ENCODE peak calls at places on chromosomes 11 and 22, in seven cellular contexts. X is choroid plexus epithelial cell, O is cardiac muscle cell, Q is A673, V is GM23338, T is brain microvascular endothelial cell, K is fibroblast of lung. U is an unnamed sample.

GRCh38 chr11:13440100-13440855 is 22.7 kb downstream of the BTBD10 start:
- DNase-seq in X (peak), O (peak), Q (peak), V (peak), T (peak), K (peak), U (no peak)

GRCh38 chr11:128239224-128239790 is 348.1 kb downstream of the ETS1 start:
- DNase-seq in X (no peak), O (no peak), Q (no peak), V (no peak), T (no peak), K (no peak), U (no peak)

GRCh38 chr11:12159351-12160099 is 49.1 kb downstream of the MICAL2 start:
- DNase-seq in X (peak), O (peak), Q (peak), V (no peak), T (peak), K (peak), U (no peak)

GRCh38 chr11:77082838-77083552 is 16.2 kb downstream of the CAPN5 start:
- DNase-seq in X (peak), O (peak), Q (peak), V (no peak), T (peak), K (peak), U (no peak)

GRCh38 chr22:27662359-27663030 is 139.1 kb downstream of the MN1 start:
- DNase-seq in X (peak), O (peak), Q (no peak), V (no peak), T (no peak), K (peak), U (no peak)

GRCh38 chr22:38069372-38070249 is 12.4 kb downstream of the PICK1 start:
- DNase-seq in X (peak), O (peak), Q (no peak), V (peak), T (peak), K (peak), U (no peak)

GRCh38 chr11:132125855-132126841 is 755.7 kb downstream of the NTM start:
- DNase-seq in X (peak), O (peak), Q (peak), V (peak), T (no peak), K (peak), U (no peak)

GRCh38 chr22:31230871-31231621 is 18.9 kb downstream of the LIMK2 start:
- DNase-seq in X (peak), O (peak), Q (peak), V (peak), T (peak), K (peak), U (peak)

GRCh38 chr11:35518766-35519165 is 6.7 kb downstream of the PAMR1 start:
- DNase-seq in X (no peak), O (peak), Q (no peak), V (no peak), T (no peak), K (peak), U (no peak)

GRCh38 chr11:20066783-20067156 is 93.5 kb downstream of the DBX1 start:
- DNase-seq in X (no peak), O (no peak), Q (no peak), V (peak), T (no peak), K (no peak), U (no peak)

GRCh38 chr22:37581534-37581933 is 1.6 kb upstream of the LGALS2 start:
- DNase-seq in X (no peak), O (no peak), Q (no peak), V (no peak), T (no peak), K (no peak), U (no peak)

GRCh38 chr11:113462830-113463229 is 12.4 kb downstream of the DRD2 start:
- DNase-seq in X (no peak), O (no peak), Q (no peak), V (no peak), T (no peak), K (no peak), U (no peak)

DNA sequence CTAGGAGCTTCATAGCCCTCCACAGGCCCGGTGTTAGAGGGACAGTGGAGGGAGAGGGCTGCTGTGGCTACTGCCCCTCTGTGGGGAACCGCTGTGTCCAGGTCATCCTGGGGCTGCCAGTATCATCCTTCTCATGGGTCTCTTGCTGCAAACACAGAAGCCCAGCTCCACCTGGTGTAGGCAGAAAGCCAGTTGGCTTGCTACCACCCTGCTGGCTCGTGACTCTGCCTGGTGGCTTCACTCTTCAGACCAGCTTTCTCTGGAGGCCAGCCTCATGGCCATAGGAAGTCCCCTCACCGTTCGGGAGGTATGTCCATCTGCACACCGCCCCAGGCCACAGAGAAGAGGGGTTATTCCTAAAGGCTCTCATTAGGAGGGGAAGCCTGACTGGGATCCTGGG is 19.4 kb upstream of the SUSD2 start:
- DNase-seq in X (no peak), O (no peak), Q (no peak), V (no peak), T (no peak), K (no peak), U (no peak)
- TF ChIP-seq CTCF in X (peak), O (no peak), Q (no peak), V (no peak), T (no peak), K (no peak), U (no peak)

DNA sequence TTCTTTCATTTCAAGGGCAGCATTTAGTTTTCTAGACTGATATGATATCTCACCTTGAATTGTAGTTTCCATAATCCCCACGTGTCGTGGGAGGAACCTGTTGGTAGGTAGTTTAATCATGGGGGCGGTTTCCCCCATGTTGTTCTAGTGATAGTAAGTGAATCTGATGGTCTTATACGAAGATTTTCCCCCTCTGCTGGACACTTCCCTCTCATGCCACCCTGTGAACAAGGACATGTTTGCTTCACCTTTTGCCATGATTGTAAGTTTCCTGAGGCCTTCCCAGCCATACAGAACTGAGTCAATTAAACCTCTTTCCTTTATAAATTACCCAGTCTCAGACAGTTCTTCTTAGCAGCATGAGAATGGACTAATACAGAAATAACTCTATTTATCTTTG is 851.1 kb upstream of the FAT3 start:
- DNase-seq in X (peak), O (no peak), Q (peak), V (peak), T (no peak), K (no peak), U (no peak)
- TF ChIP-seq CTCF in X (peak), O (no peak), Q (peak), V (peak), T (peak), K (peak), U (peak)

GRCh38 chr11:133946018-133946417 is 10.8 kb downstream of the IGSF9B start:
- DNase-seq in X (no peak), O (no peak), Q (no peak), V (no peak), T (no peak), K (no peak), U (no peak)

GRCh38 chr11:133946541-133947297 is 10.0 kb downstream of the IGSF9B start:
- DNase-seq in X (no peak), O (no peak), Q (peak), V (peak), T (no peak), K (no peak), U (no peak)

GRCh38 chr11:133945087-133945974 is 11.4 kb downstream of the IGSF9B start:
- DNase-seq in X (no peak), O (peak), Q (no peak), V (no peak), T (no peak), K (no peak), U (no peak)

GRCh38 chr11:133948711-133949110 is 8.1 kb downstream of the IGSF9B start:
- DNase-seq in X (no peak), O (no peak), Q (no peak), V (no peak), T (no peak), K (no peak), U (no peak)

GRCh38 chr11:133947298-133947905 is 9.4 kb downstream of the IGSF9B start:
- DNase-seq in X (peak), O (peak), Q (peak), V (peak), T (peak), K (peak), U (peak)
- TF ChIP-seq CTCF in X (peak), O (peak), Q (peak), V (peak), T (peak), K (peak), U (peak)

GRCh38 chr11:78227906-78228305 is 39.2 kb downstream of the USP35 start:
- DNase-seq in X (no peak), O (no peak), Q (no peak), V (no peak), T (no peak), K (no peak), U (no peak)
- TF ChIP-seq CTCF in X (no peak), O (no peak), Q (no peak), V (no peak), T (no peak), K (no peak), U (no peak)

GRCh38 chr11:123678246-123678645 is 23.8 kb upstream of the SCN3B start:
- DNase-seq in X (no peak), O (no peak), Q (no peak), V (no peak), T (no peak), K (no peak), U (no peak)

GRCh38 chr11:123671534-123671933 is 17.1 kb upstream of the SCN3B start:
- DNase-seq in X (no peak), O (no peak), Q (no peak), V (peak), T (no peak), K (no peak), U (no peak)

GRCh38 chr11:123677510-123677909 is 23.1 kb upstream of the SCN3B start:
- DNase-seq in X (no peak), O (no peak), Q (no peak), V (no peak), T (no peak), K (no peak), U (no peak)

GRCh38 chr11:123674297-123674696 is 19.9 kb upstream of the SCN3B start:
- DNase-seq in X (no peak), O (no peak), Q (no peak), V (no peak), T (no peak), K (no peak), U (no peak)

GRCh38 chr11:123672568-123672967 is 18.1 kb upstream of the SCN3B start:
- DNase-seq in X (no peak), O (no peak), Q (no peak), V (no peak), T (no peak), K (no peak), U (no peak)
- TF ChIP-seq CTCF in X (no peak), O (no peak), Q (no peak), V (no peak), T (no peak), K (no peak), U (no peak)

DNA sequence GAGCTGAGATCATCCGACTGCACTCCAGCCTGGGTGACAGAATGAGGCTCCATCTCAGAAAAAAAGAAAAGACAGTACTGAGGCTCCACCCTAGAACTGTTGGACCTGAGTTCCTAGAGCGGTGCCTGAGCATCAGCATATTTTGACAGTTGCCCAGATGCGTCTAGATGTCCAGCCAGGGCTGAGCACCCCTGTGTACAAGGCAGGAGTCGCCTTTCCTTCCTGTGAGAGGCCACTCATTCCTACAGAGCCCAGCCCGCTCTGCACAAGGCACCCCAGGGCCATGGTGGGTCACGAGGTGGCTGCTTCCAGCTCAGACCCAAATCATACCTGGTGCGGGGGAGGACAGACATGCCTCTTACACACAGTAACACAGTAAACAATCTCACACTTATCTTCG is 15.9 kb downstream of the SAMM50 start:
- DNase-seq in X (no peak), O (no peak), Q (no peak), V (no peak), T (no peak), K (no peak), U (no peak)
- TF ChIP-seq CTCF in X (no peak), O (no peak), Q (no peak), V (no peak), T (no peak), K (no peak), U (no peak)

GRCh38 chr11:46541593-46542371 is 52.0 kb downstream of the AMBRA1 start:
- DNase-seq in X (no peak), O (no peak), Q (no peak), V (no peak), T (no peak), K (no peak), U (no peak)
- TF ChIP-seq CTCF in X (no peak), O (no peak), Q (peak), V (no peak), T (no peak), K (no peak), U (no peak)

GRCh38 chr22:18078329-18079041 is 695 bp downstream of the PEX26 start:
- DNase-seq in X (peak), O (peak), Q (peak), V (peak), T (no peak), K (peak), U (peak)
- TF ChIP-seq CTCF in X (no peak), O (peak), Q (no peak), V (no peak), T (peak), K (no peak), U (peak)

DNA sequence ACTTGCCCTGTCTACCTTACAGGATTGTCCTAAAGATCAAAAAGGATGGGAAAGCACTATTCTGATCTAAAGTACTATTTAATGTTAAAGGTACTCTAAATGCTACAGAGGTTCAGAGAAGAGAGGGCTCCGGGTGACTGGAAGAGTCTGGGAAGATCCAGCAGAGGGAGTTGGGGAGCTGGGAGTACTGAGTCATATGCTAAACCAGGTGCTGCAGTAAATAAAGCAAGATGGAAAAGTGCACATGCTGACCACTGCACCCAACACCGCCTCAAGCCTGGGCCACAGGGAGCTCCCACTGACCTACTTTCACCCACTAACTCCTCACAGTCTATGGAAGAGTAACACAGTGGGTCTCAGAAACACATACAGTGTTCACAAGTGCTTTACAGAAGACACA is 49.3 kb downstream of the WT1 start:
- DNase-seq in X (peak), O (peak), Q (peak), V (peak), T (peak), K (peak), U (no peak)
- TF ChIP-seq CTCF in X (peak), O (peak), Q (peak), V (peak), T (peak), K (peak), U (peak)

U was measured in progenitor cell of endocrine pancreas.